ENCODE peak calls at places on chromosome 1, in ten cellular contexts. Z, T, Y, Q, J, A, D, N, M and L are unnamed samples.

GRCh38 chr1:201436461-201436860 is 14.9 kb upstream of the TNNI1 start:
- DNase-seq in Z (no peak), T (no peak), Y (no peak), Q (peak; percentile 56), J (no peak), A (peak; percentile 25), D (no peak), N (peak; percentile 62), M (no peak), L (peak; percentile 23)

GRCh38 chr1:61142726-61143500 is 60.6 kb downstream of the NFIA start:
- DNase-seq in Z (no peak), T (no peak), Y (no peak), Q (no peak), J (no peak), A (peak; percentile 43), D (no peak), N (no peak), M (no peak), L (peak; percentile 65)

GRCh38 chr1:180534199-180534598 is 24.6 kb upstream of the OVAAL start:
- DNase-seq in Z (no peak), T (no peak), Y (no peak), Q (no peak), J (no peak), A (peak; percentile 52), D (no peak), N (no peak), M (no peak), L (no peak)

GRCh38 chr1:228002792-228003191 is 4.0 kb upstream of the WNT3A start:
- DNase-seq in Z (no peak), T (no peak), Y (no peak), Q (no peak), J (no peak), A (no peak), D (peak; percentile 12), N (no peak), M (no peak), L (no peak)

GRCh38 chr1:204380293-204380831 is 20.6 kb upstream of the PLEKHA6 start:
- DNase-seq in Z (no peak), T (no peak), Y (no peak), Q (no peak), J (no peak), A (no peak), D (peak; percentile 65), N (no peak), M (no peak), L (no peak)

GRCh38 chr1:79207786-79208185 is 201.3 kb upstream of the ADGRL4 start:
- DNase-seq in Z (no peak), T (no peak), Y (no peak), Q (no peak), J (no peak), A (no peak), D (no peak), N (no peak), M (no peak), L (no peak)

GRCh38 chr1:104648269-104648691 is 898.6 kb downstream of the AMY1C start:
- DNase-seq in Z (no peak), T (no peak), Y (no peak), Q (no peak), J (no peak), A (no peak), D (no peak), N (peak; percentile 1), M (no peak), L (no peak)

GRCh38 chr1:101431956-101432510 is 195.2 kb downstream of the S1PR1 start:
- DNase-seq in Z (no peak), T (no peak), Y (no peak), Q (no peak), J (no peak), A (no peak), D (no peak), N (no peak), M (no peak), L (no peak)

GRCh38 chr1:91997607-91998195 is 32.1 kb upstream of the EPHX4 start:
- DNase-seq in Z (peak; percentile 23), T (peak; percentile 30), Y (no peak), Q (peak; percentile 33), J (peak; percentile 64), A (peak; percentile 52), D (no peak), N (peak; percentile 22), M (peak; percentile 55), L (peak; percentile 62)

GRCh38 chr1:23497777-23498439 is 13.9 kb upstream of the ASAP3 start:
- DNase-seq in Z (no peak), T (no peak), Y (no peak), Q (no peak), J (no peak), A (no peak), D (no peak), N (no peak), M (no peak), L (no peak)

GRCh38 chr1:218686258-218686657 is 341.1 kb downstream of the TGFB2 start:
- DNase-seq in Z (peak; percentile 88), T (peak; percentile 39), Y (no peak), Q (no peak), J (peak; percentile 67), A (peak; percentile 74), D (no peak), N (no peak), M (no peak), L (peak; percentile 89)

GRCh38 chr1:5444365-5444890 is 547.8 kb downstream of the NPHP4 start:
- DNase-seq in Z (no peak), T (no peak), Y (no peak), Q (no peak), J (no peak), A (no peak), D (peak; percentile 53), N (no peak), M (no peak), L (no peak)

GRCh38 chr1:193140254-193140653 is 18.4 kb downstream of the CDC73 start:
- DNase-seq in Z (no peak), T (no peak), Y (no peak), Q (no peak), J (no peak), A (no peak), D (no peak), N (no peak), M (no peak), L (no peak)

GRCh38 chr1:21139601-21140000 is 37.1 kb downstream of the EIF4G3 start:
- DNase-seq in Z (no peak), T (no peak), Y (no peak), Q (no peak), J (no peak), A (no peak), D (no peak), N (no peak), M (peak; percentile 40), L (no peak)

GRCh38 chr1:208631057-208631456 is 386.9 kb upstream of the PLXNA2 start:
- DNase-seq in Z (no peak), T (no peak), Y (no peak), Q (no peak), J (no peak), A (no peak), D (no peak), N (no peak), M (no peak), L (no peak)

GRCh38 chr1:47508900-47509488 is 71.2 kb downstream of the FOXD2 start:
- DNase-seq in Z (peak; percentile 2), T (no peak), Y (no peak), Q (no peak), J (peak; percentile 25), A (peak; percentile 27), D (no peak), N (no peak), M (peak; percentile 10), L (peak; percentile 35)

GRCh38 chr1:52055066-52055853 is at the start of gene TXNDC12:
- DNase-seq in Z (peak; percentile 90), T (peak; percentile 75), Y (peak; percentile 92), Q (peak; percentile 90), J (peak; percentile 91), A (peak; percentile 95), D (peak; percentile 83), N (peak; percentile 86), M (peak; percentile 89), L (peak; percentile 90)
- H3K4me3 ChIP-seq in Z (peak within 1 kb of the TSS; percentile 89), T (peak within 1 kb of the TSS; percentile 90), Y (peak within 1 kb of the TSS; percentile 77), Q (peak within 1 kb of the TSS; percentile 69), J (peak within 1 kb of the TSS; percentile 98), A (peak within 1 kb of the TSS; percentile 94), D (peak within 1 kb of the TSS; percentile 96), N (peak within 1 kb of the TSS; percentile 85), M (peak within 1 kb of the TSS; percentile 61), L (peak within 1 kb of the TSS; percentile 94)

GRCh38 chr1:97826820-97827219 is 94.0 kb downstream of the DPYD start:
- DNase-seq in Z (no peak), T (no peak), Y (no peak), Q (no peak), J (no peak), A (no peak), D (no peak), N (no peak), M (no peak), L (no peak)
- TF ChIP-seq CTCF in Z (no peak), T (no peak), Y (no peak), Q (no peak), J (no peak), A (no peak), D (no peak), N (no peak), M (no peak), L (no peak)

GRCh38 chr1:65924471-65924870 is 131.8 kb downstream of the PDE4B start:
- DNase-seq in Z (peak; percentile 69), T (peak; percentile 61), Y (no peak), Q (no peak), J (peak; percentile 88), A (peak; percentile 65), D (no peak), N (no peak), M (no peak), L (peak; percentile 74)

GRCh38 chr1:65921461-65921860 is 128.8 kb downstream of the PDE4B start:
- DNase-seq in Z (peak; percentile 4), T (no peak), Y (no peak), Q (no peak), J (no peak), A (no peak), D (no peak), N (no peak), M (no peak), L (no peak)

GRCh38 chr1:65918564-65918963 is 125.9 kb downstream of the PDE4B start:
- DNase-seq in Z (no peak), T (no peak), Y (no peak), Q (no peak), J (no peak), A (no peak), D (no peak), N (no peak), M (no peak), L (no peak)
- H3K4me3 ChIP-seq in Z (no peak overlapping the region), T (no peak overlapping the region), Y (no peak overlapping the region), Q (no peak overlapping the region), J (no peak overlapping the region), A (no peak overlapping the region), D (no peak overlapping the region), N (no peak overlapping the region), M (no peak overlapping the region), L (no peak overlapping the region)

DNA sequence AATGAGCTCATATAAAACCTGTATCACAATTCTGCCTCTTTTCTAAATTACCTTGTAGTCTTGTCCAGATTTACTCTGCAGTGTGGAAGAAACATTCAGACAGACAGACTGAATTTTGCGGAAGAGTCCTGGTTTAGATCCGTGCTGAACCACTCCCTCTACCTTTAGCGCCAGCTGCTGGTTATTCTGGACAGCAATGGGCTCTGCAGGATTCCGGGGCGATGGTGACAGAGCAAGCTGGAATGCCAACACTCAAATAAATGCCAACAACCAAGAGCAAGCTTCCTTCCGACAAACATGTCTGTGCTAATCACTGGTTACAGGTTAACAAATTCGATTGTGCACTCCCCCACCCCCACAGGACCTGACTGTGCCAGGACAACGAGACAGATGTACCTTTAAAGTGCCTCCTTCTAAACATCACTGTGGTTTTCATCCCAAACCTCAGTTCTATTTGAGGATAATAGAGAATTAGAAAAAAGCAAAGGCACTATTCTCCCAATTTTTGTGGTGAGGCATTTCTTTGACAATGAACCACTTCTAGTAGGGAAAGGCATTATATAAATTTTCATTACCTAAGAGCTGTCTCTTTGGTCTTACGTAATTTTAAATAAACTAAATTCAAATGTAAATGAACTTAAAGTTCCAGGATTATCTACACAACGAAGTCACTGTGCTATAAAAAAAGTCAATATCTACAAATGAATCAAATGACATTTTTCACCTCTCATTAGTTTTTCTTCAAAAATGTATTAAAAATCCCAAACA is 90.4 kb downstream of the INTS7 start:
- DNase-seq in Z (no peak), T (no peak), Y (no peak), Q (no peak), J (peak; percentile 49), A (peak; percentile 42), D (no peak), N (peak; percentile 96), M (peak; percentile 65), L (peak; percentile 43)
- TF ChIP-seq CTCF in Z (peak; percentile 54), T (peak; percentile 33), Y (peak; percentile 15), Q (peak; percentile 48), J (peak; percentile 57), A (peak; percentile 41), D (peak; percentile 68), N (peak; percentile 95), M (peak; percentile 55), L (peak; percentile 47)